ENCODE peak calls at places on chromosomes 11 and 22, in four cellular contexts. One of them, this sample, is unnamed.

GRCh38 chr11:128720522-128720985 is 26.7 kb downstream of the FLI1 start:
- DNase-seq in RWPE1: no peak
- DNase-seq in cardiac muscle cell: peak; percentile 76
- DNase-seq in mammary epithelial cell: no peak
- DNase-seq in this sample: no peak

GRCh38 chr22:32684822-32685187 is 116.7 kb upstream of the TIMP3 start:
- DNase-seq in mammary epithelial cell: no peak
- DNase-seq in RWPE1: no peak
- DNase-seq in cardiac muscle cell: peak; percentile 60
- DNase-seq in this sample: no peak

GRCh38 chr11:64990222-64990918 is 6.4 kb downstream of the BATF2 start:
- DNase-seq in cardiac muscle cell: peak; percentile 72
- DNase-seq in RWPE1: no peak
- DNase-seq in mammary epithelial cell: no peak
- DNase-seq in this sample: no peak

GRCh38 chr22:48358886-48359612 is 1468.6 kb downstream of the BRD1 start:
- DNase-seq in cardiac muscle cell: no peak
- DNase-seq in RWPE1: no peak
- DNase-seq in mammary epithelial cell: no peak
- DNase-seq in this sample: no peak

GRCh38 chr22:21642584-21643448 is 714 bp downstream of the SDF2L1 start:
- DNase-seq in mammary epithelial cell: peak; percentile 62
- DNase-seq in cardiac muscle cell: peak; percentile 44
- DNase-seq in RWPE1: no peak
- DNase-seq in this sample: no peak

GRCh38 chr11:119751281-119752060 is 22.5 kb upstream of the NECTIN1 start:
- DNase-seq in mammary epithelial cell: peak; percentile 78
- DNase-seq in RWPE1: no peak
- DNase-seq in cardiac muscle cell: no peak
- DNase-seq in this sample: no peak

GRCh38 chr11:131044851-131045250 is 128.6 kb upstream of the SNX19 start:
- DNase-seq in mammary epithelial cell: no peak
- DNase-seq in cardiac muscle cell: no peak
- DNase-seq in RWPE1: no peak
- DNase-seq in this sample: no peak

GRCh38 chr22:37484115-37485005 is 1.8 kb downstream of the MFNG start:
- DNase-seq in RWPE1: no peak
- DNase-seq in cardiac muscle cell: no peak
- DNase-seq in mammary epithelial cell: no peak
- DNase-seq in this sample: no peak

GRCh38 chr22:50153756-50154140 is 16.8 kb upstream of the PANX2 start:
- DNase-seq in cardiac muscle cell: no peak
- DNase-seq in mammary epithelial cell: no peak
- DNase-seq in RWPE1: no peak
- DNase-seq in this sample: no peak

GRCh38 chr22:39182478-39183030 is 30.1 kb upstream of the CBX7 start:
- DNase-seq in RWPE1: no peak
- DNase-seq in cardiac muscle cell: peak; percentile 57
- DNase-seq in mammary epithelial cell: no peak
- DNase-seq in this sample: no peak

GRCh38 chr11:63802637-63803414 is 10.4 kb upstream of the SPINDOC start:
- DNase-seq in cardiac muscle cell: peak; percentile 65
- DNase-seq in RWPE1: peak; percentile 76
- DNase-seq in mammary epithelial cell: peak; percentile 76
- DNase-seq in this sample: no peak

GRCh38 chr22:27231266-27231665 is 570.3 kb downstream of the MN1 start:
- DNase-seq in cardiac muscle cell: no peak
- DNase-seq in mammary epithelial cell: no peak
- DNase-seq in RWPE1: no peak
- DNase-seq in this sample: no peak

GRCh38 chr11:67572747-67573419 is 10.7 kb upstream of the GSTP1 start:
- DNase-seq in mammary epithelial cell: peak; percentile 50
- DNase-seq in cardiac muscle cell: peak; percentile 63
- DNase-seq in RWPE1: no peak
- DNase-seq in this sample: peak; percentile 16

GRCh38 chr11:66676279-66676919 is 1.3 kb downstream of the RBM4B start:
- DNase-seq in cardiac muscle cell: no peak
- DNase-seq in RWPE1: no peak
- DNase-seq in mammary epithelial cell: no peak
- DNase-seq in this sample: no peak

GRCh38 chr11:47355283-47356128 is 3.0 kb upstream of the MYBPC3 start:
- DNase-seq in mammary epithelial cell: peak; percentile 78
- DNase-seq in RWPE1: peak; percentile 76
- DNase-seq in cardiac muscle cell: peak; percentile 95
- DNase-seq in this sample: peak; percentile 77

GRCh38 chr11:35236667-35237003 is 97.7 kb downstream of the CD44 start:
- DNase-seq in cardiac muscle cell: peak; percentile 43
- DNase-seq in RWPE1: no peak
- DNase-seq in mammary epithelial cell: no peak
- DNase-seq in this sample: no peak

GRCh38 chr11:8928981-8929615 is 3.6 kb downstream of the C11orf16 start:
- DNase-seq in cardiac muscle cell: no peak
- DNase-seq in mammary epithelial cell: peak; percentile 48
- DNase-seq in RWPE1: no peak
- DNase-seq in this sample: no peak

GRCh38 chr11:64762916-64763803 is 3.4 kb upstream of the PYGM start:
- DNase-seq in RWPE1: no peak
- DNase-seq in mammary epithelial cell: no peak
- DNase-seq in cardiac muscle cell: peak; percentile 68
- DNase-seq in this sample: peak; percentile 45

GRCh38 chr11:72681226-72682153 is 7.3 kb upstream of the PDE2A start:
- DNase-seq in mammary epithelial cell: no peak
- DNase-seq in cardiac muscle cell: no peak
- DNase-seq in RWPE1: no peak
- DNase-seq in this sample: peak; percentile 29

GRCh38 chr11:629237-629583 is 2.2 kb upstream of the SCT start:
- DNase-seq in cardiac muscle cell: no peak
- DNase-seq in mammary epithelial cell: no peak
- DNase-seq in RWPE1: no peak
- DNase-seq in this sample: no peak

GRCh38 chr11:121520243-121521144 is 67.7 kb upstream of the SORL1-AS1 start:
- DNase-seq in mammary epithelial cell: peak; percentile 68
- DNase-seq in RWPE1: peak; percentile 9
- DNase-seq in cardiac muscle cell: peak; percentile 92
- DNase-seq in this sample: no peak

GRCh38 chr11:119790476-119790875 is 61.5 kb upstream of the NECTIN1 start:
- DNase-seq in RWPE1: no peak
- DNase-seq in mammary epithelial cell: no peak
- DNase-seq in cardiac muscle cell: no peak
- DNase-seq in this sample: no peak

GRCh38 chr11:112795896-112796686 is 165.1 kb upstream of the NCAM1 start:
- DNase-seq in cardiac muscle cell: no peak
- DNase-seq in mammary epithelial cell: no peak
- DNase-seq in RWPE1: no peak
- DNase-seq in this sample: peak; percentile 14

GRCh38 chr11:121249039-121249663 is 43.4 kb upstream of the SC5D start:
- DNase-seq in cardiac muscle cell: peak; percentile 56
- DNase-seq in mammary epithelial cell: peak; percentile 79
- DNase-seq in RWPE1: peak; percentile 57
- DNase-seq in this sample: no peak

GRCh38 chr11:122695076-122695620 is 39.6 kb downstream of the UBASH3B start:
- DNase-seq in RWPE1: no peak
- DNase-seq in mammary epithelial cell: no peak
- DNase-seq in cardiac muscle cell: peak; percentile 36
- DNase-seq in this sample: no peak

GRCh38 chr22:43828711-43829447 is 16.8 kb upstream of the EFCAB6 start:
- DNase-seq in mammary epithelial cell: no peak
- DNase-seq in cardiac muscle cell: peak; percentile 75
- DNase-seq in RWPE1: no peak
- DNase-seq in this sample: no peak
- H3K27ac ChIP-seq in mammary epithelial cell: no peak overlapping the region
- H3K27ac ChIP-seq in cardiac muscle cell: no peak overlapping the region
- H3K27ac ChIP-seq in RWPE1: no peak overlapping the region
- H3K27ac ChIP-seq in this sample: no peak overlapping the region

GRCh38 chr11:26947379-26947844 is 46.5 kb upstream of the FIBIN start:
- DNase-seq in RWPE1: peak; percentile 35
- DNase-seq in mammary epithelial cell: peak; percentile 93
- DNase-seq in cardiac muscle cell: peak; percentile 99
- DNase-seq in this sample: no peak
- H3K27ac ChIP-seq in RWPE1: no peak overlapping the region
- H3K27ac ChIP-seq in mammary epithelial cell: peak overlapping the region; percentile 43
- H3K27ac ChIP-seq in cardiac muscle cell: no peak overlapping the region
- H3K27ac ChIP-seq in this sample: no peak overlapping the region

GRCh38 chr11:94493146-94493442 is 550 bp downstream of the MRE11 start:
- DNase-seq in RWPE1: no peak
- DNase-seq in cardiac muscle cell: no peak
- DNase-seq in mammary epithelial cell: no peak
- DNase-seq in this sample: no peak
- H3K27ac ChIP-seq in RWPE1: peak overlapping the region; percentile 96
- H3K27ac ChIP-seq in cardiac muscle cell: peak overlapping the region; percentile 88
- H3K27ac ChIP-seq in mammary epithelial cell: peak overlapping the region; percentile 95
- H3K27ac ChIP-seq in this sample: peak overlapping the region; percentile 31

DNA sequence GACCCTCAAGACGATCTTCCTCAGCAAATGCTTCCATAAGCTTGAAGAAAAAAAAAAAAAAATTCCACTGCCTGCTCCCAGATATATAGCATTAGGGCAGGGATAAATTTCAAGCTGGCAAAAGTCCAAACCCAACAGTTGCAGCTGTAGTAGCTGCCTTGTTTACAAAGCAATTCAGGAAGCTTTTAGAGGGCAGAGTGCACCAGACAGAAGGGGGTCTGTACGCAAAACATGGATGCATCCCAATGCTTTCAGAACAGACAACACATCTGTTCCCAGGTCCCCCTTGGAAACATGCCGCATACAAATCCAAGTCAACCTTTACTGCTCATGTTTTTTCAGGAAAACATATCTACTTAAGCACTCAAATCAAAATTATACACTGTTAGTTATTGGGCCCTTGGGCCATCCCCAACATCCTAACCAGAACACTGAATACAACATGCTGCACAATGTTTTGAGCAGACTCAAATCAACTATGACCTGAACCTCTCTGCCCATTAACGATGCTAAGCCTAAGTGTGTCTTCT is 94.5 kb downstream of the CADM1 start:
- DNase-seq in mammary epithelial cell: no peak
- DNase-seq in cardiac muscle cell: no peak
- DNase-seq in RWPE1: no peak
- DNase-seq in this sample: no peak
- H3K27ac ChIP-seq in mammary epithelial cell: no peak overlapping the region
- H3K27ac ChIP-seq in cardiac muscle cell: no peak overlapping the region
- H3K27ac ChIP-seq in RWPE1: no peak overlapping the region
- H3K27ac ChIP-seq in this sample: no peak overlapping the region

DNA sequence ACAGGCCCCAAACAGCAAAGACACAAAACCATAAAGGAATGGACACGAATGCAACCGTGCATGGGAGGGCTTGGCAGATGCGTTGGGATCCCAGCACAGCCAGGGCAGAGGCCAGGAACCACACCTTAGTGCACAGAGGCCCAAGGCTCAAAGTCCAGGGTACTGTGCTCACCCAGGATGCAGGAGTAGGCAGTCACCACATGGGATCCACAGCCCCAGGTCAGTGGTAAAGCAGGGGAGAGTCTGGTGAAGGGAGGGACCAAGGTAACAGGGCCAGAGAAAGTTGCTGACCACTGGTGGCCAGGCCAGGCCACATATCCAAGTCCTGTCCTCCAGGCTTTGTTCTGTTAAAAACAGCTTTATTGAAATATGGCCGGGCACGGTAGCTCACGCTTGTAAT is 6.5 kb upstream of the CERK start:
- DNase-seq in cardiac muscle cell: no peak
- DNase-seq in mammary epithelial cell: no peak
- DNase-seq in RWPE1: no peak
- DNase-seq in this sample: no peak
- H3K27ac ChIP-seq in cardiac muscle cell: no peak overlapping the region
- H3K27ac ChIP-seq in mammary epithelial cell: no peak overlapping the region
- H3K27ac ChIP-seq in RWPE1: no peak overlapping the region
- H3K27ac ChIP-seq in this sample: no peak overlapping the region

DNA sequence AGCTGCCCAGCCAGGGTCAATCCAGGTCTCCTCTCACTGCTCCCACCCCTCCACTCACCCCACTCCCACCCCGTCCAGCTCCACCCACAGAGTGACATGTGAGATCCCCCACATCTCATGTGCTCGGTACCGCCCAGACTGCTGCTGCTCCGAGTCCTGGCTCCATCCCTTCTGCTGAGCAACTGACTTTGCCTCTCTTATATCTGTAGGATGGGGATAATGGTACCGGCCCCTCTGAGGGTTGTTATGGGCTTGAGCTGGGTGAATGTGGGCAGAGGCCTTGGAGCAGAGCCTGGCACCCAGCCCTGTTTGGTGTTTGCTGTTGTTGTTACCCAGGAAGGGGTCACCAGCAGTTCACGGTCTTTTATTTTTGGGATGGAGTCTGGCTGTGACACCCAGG is 77.0 kb downstream of the ST3GAL4 start:
- DNase-seq in RWPE1: no peak
- DNase-seq in cardiac muscle cell: no peak
- DNase-seq in mammary epithelial cell: no peak
- DNase-seq in this sample: no peak
- H3K27ac ChIP-seq in RWPE1: peak overlapping the region; percentile 87
- H3K27ac ChIP-seq in cardiac muscle cell: no peak overlapping the region
- H3K27ac ChIP-seq in mammary epithelial cell: no peak overlapping the region
- H3K27ac ChIP-seq in this sample: no peak overlapping the region